ENCODE peak calls at places on chromosomes 1 and 21, in seven cellular contexts. E is astrocyte; N is kidney; L is hypothalamus; G is EL; U is activated gamma-delta T cell treated with anti-CD3 and anti-CD28 coated beads, Interleukin-2, amount 50 U/mL, for 16 hours; V is brain microvascular endothelial cell. K is an unnamed sample.

GRCh38 chr1:38235705-38236104 is 189.1 kb upstream of the POU3F1 start:
- DNase-seq in E (peak; percentile 88), N (no peak), L (no peak), G (peak; percentile 79), U (no peak), V (peak; percentile 24), K (no peak)

GRCh38 chr1:46159516-46159915 is 15.4 kb upstream of the TSPAN1 start:
- DNase-seq in E (no peak), N (no peak), L (no peak), G (no peak), U (no peak), V (no peak), K (no peak)

GRCh38 chr1:232630047-232630893 is at the start of gene SIPA1L2:
- DNase-seq in E (peak; percentile 81), N (peak; percentile 98), L (peak; percentile 82), G (peak; percentile 89), U (peak; percentile 75), V (peak; percentile 71), K (peak; percentile 92)

GRCh38 chr1:9766759-9767442 is 56.9 kb downstream of the CLSTN1 start:
- DNase-seq in E (peak; percentile 100), N (no peak), L (no peak), G (peak; percentile 99), U (no peak), V (peak; percentile 100), K (peak; percentile 40)

GRCh38 chr1:7299329-7299799 is 471.7 kb upstream of the VAMP3 start:
- DNase-seq in E (peak; percentile 98), N (peak; percentile 78), L (peak; percentile 42), G (peak; percentile 98), U (no peak), V (peak; percentile 98), K (peak; percentile 58)

GRCh38 chr21:42456457-42456856 is 39.6 kb downstream of the RSPH1 start:
- DNase-seq in E (no peak), N (no peak), L (no peak), G (no peak), U (peak; percentile 20), V (peak; percentile 48), K (no peak)

GRCh38 chr21:37531402-37532042 is 164.9 kb downstream of the DYRK1A start:
- DNase-seq in E (no peak), N (peak; percentile 79), L (no peak), G (no peak), U (no peak), V (no peak), K (no peak)

GRCh38 chr1:5911871-5912271 is 80.4 kb downstream of the NPHP4 start:
- DNase-seq in E (no peak), N (no peak), L (no peak), G (no peak), U (no peak), V (no peak), K (no peak)

GRCh38 chr1:97093742-97094141 is 372.2 kb downstream of the PTBP2 start:
- DNase-seq in E (peak; percentile 72), N (no peak), L (no peak), G (peak; percentile 56), U (no peak), V (peak; percentile 25), K (no peak)

GRCh38 chr21:26851109-26851944 is 6.1 kb upstream of the ADAMTS1 start:
- DNase-seq in E (no peak), N (no peak), L (no peak), G (no peak), U (no peak), V (no peak), K (no peak)

GRCh38 chr1:44249543-44249942 is 36.3 kb downstream of the DMAP1 start:
- DNase-seq in E (no peak), N (no peak), L (no peak), G (no peak), U (no peak), V (peak; percentile 8), K (no peak)

GRCh38 chr1:18948048-18948912 is 8.2 kb downstream of the IFFO2 start:
- DNase-seq in E (peak; percentile 76), N (peak; percentile 61), L (no peak), G (peak; percentile 72), U (peak; percentile 44), V (no peak), K (no peak)

GRCh38 chr1:227242811-227243682 is 75.2 kb downstream of the CDC42BPA start:
- DNase-seq in E (no peak), N (no peak), L (no peak), G (peak; percentile 20), U (no peak), V (no peak), K (no peak)

GRCh38 chr1:201353186-201353940 is 24.1 kb downstream of the TNNT2 start:
- DNase-seq in E (no peak), N (peak; percentile 20), L (no peak), G (no peak), U (no peak), V (no peak), K (no peak)

GRCh38 chr1:112239953-112240352 is 156.1 kb upstream of the CTTNBP2NL start:
- DNase-seq in E (no peak), N (no peak), L (no peak), G (no peak), U (no peak), V (no peak), K (no peak)

GRCh38 chr1:239819075-239819474 is 272.6 kb upstream of the FMN2 start:
- DNase-seq in E (no peak), N (no peak), L (no peak), G (no peak), U (no peak), V (no peak), K (no peak)

GRCh38 chr1:41664861-41665640 is 180.6 kb upstream of the EDN2 start:
- DNase-seq in E (peak; percentile 72), N (peak; percentile 59), L (no peak), G (peak; percentile 91), U (no peak), V (peak; percentile 56), K (no peak)